ENCODE peak calls at places on chromosomes 4 and X, in four cellular contexts. One of them, this sample, is unnamed.

GRCh38 chrX:109533631-109534030 is 3.0 kb upstream of the NXT2 start:
- DNase-seq in H9: no peak
- DNase-seq in IMR-90: peak; percentile 1
- DNase-seq in H1: no peak
- DNase-seq in this sample: no peak

GRCh38 chr4:8556341-8557150 is 23.6 kb upstream of the GPR78 start:
- DNase-seq in H9: no peak
- DNase-seq in IMR-90: no peak
- DNase-seq in H1: no peak
- DNase-seq in this sample: no peak

GRCh38 chr4:139655116-139655515 is 10.5 kb upstream of the MGST2 start:
- DNase-seq in H9: no peak
- DNase-seq in IMR-90: peak; percentile 48
- DNase-seq in H1: no peak
- DNase-seq in this sample: peak; percentile 58

GRCh38 chrX:143988356-143988755 is 104.5 kb downstream of the UBE2NL start:
- DNase-seq in H9: no peak
- DNase-seq in IMR-90: no peak
- DNase-seq in H1: no peak
- DNase-seq in this sample: no peak

GRCh38 chr4:165635261-165635838 is 237.7 kb upstream of the TLL1 start:
- DNase-seq in H9: no peak
- DNase-seq in IMR-90: no peak
- DNase-seq in H1: no peak
- DNase-seq in this sample: no peak

GRCh38 chr4:37586194-37586593 is 100.0 kb downstream of the RELL1 start:
- DNase-seq in H9: no peak
- DNase-seq in IMR-90: no peak
- DNase-seq in H1: no peak
- DNase-seq in this sample: no peak

GRCh38 chrX:68941385-68941952 is 112.6 kb downstream of the EFNB1 start:
- DNase-seq in H9: no peak
- DNase-seq in IMR-90: peak; percentile 15
- DNase-seq in H1: no peak
- DNase-seq in this sample: no peak

GRCh38 chr4:47010347-47011188 is 17.2 kb upstream of the GABRA4 start:
- DNase-seq in H9: no peak
- DNase-seq in IMR-90: no peak
- DNase-seq in H1: no peak
- DNase-seq in this sample: no peak

GRCh38 chrX:11899091-11899490 is 141.1 kb downstream of the MSL3 start:
- DNase-seq in H9: no peak
- DNase-seq in IMR-90: no peak
- DNase-seq in H1: no peak
- DNase-seq in this sample: peak; percentile 6

GRCh38 chr4:53705151-53705764 is 114.0 kb upstream of the LNX1 start:
- DNase-seq in H9: no peak
- DNase-seq in IMR-90: no peak
- DNase-seq in H1: no peak
- DNase-seq in this sample: no peak

GRCh38 chr4:159308571-159309340 is 205.9 kb downstream of the RAPGEF2 start:
- DNase-seq in H9: no peak
- DNase-seq in IMR-90: peak; percentile 62
- DNase-seq in H1: no peak
- DNase-seq in this sample: peak; percentile 27

GRCh38 chrX:100410083-100410590 is at the start of gene PCDH19:
- DNase-seq in H9: peak; percentile 86
- DNase-seq in IMR-90: peak; percentile 17
- DNase-seq in H1: no peak
- DNase-seq in this sample: peak; percentile 43

GRCh38 chr4:60579335-60579734 is 620.8 kb upstream of the ADGRL3 start:
- DNase-seq in H9: no peak
- DNase-seq in IMR-90: peak; percentile 40
- DNase-seq in H1: no peak
- DNase-seq in this sample: no peak

GRCh38 chr4:117156806-117157205 is 71.4 kb upstream of the TRAM1L1 start:
- DNase-seq in H9: no peak
- DNase-seq in IMR-90: no peak
- DNase-seq in H1: no peak
- DNase-seq in this sample: no peak

GRCh38 chr4:4869731-4870483 is 10.4 kb downstream of the MSX1 start:
- DNase-seq in H9: peak; percentile 73
- DNase-seq in IMR-90: no peak
- DNase-seq in H1: no peak
- DNase-seq in this sample: no peak

GRCh38 chr4:2812985-2813384 is 20.1 kb downstream of the SH3BP2 start:
- DNase-seq in H9: no peak
- DNase-seq in IMR-90: no peak
- DNase-seq in H1: no peak
- DNase-seq in this sample: no peak

DNA sequence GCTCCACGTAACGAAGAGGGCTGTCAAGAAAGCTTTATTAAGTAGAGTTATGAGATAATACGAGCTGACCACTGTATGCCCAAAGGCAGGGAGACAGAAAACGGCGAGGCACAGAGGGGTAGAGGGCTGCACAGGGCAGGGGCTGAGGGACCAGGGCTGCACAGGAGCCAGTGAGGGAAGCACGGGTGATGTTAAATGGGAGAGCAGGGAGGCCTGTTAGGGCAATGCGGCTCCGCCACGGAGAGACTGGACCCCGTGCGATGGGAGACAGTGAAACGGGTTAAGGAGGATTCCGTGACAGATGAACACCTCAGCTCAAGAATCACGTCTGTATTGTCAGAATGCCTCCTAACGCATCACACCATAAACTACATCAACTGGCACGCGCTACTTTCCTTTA is 25.1 kb downstream of the FAT1 start:
- DNase-seq in H9: no peak
- DNase-seq in IMR-90: no peak
- DNase-seq in H1: no peak
- DNase-seq in this sample: no peak
- H3K14ac ChIP-seq in H9: no peak overlapping the region
- H3K14ac ChIP-seq in IMR-90: no peak overlapping the region
- H3K14ac ChIP-seq in H1: no peak overlapping the region
- H3K14ac ChIP-seq in this sample: no peak overlapping the region

DNA sequence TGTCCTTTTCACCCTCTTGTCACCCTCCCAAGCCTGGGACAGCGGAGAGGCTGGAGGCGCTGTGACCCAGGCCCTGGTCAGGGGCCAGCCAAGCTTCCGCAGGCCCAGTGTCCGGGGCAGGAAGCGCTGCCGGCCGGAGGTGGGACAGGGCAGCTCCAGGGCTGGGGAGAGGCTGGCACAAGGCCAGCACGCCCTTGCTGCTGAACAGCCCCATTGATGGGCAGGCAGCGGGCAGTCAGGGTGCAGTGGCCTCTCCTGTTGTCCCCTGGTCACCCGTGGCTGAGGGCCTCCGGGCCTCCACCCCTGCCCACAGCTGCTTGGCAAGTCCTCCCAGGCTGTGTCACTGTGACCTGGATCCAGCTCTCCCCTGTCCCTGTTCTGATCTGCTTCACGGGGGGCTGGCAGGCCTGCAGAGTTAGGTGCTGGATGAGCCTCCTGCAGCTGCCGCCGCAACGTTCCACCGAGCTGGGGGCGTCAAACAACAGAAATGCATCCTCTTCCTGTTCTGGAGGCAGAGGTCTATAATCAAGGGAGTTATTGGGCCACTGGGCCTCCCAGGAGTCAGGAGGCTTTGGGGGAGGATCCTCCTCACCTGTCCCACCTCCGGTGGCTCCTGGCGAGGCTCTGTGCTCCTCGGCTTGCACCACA is 107.9 kb downstream of the PSAPL1 start:
- DNase-seq in H9: no peak
- DNase-seq in IMR-90: no peak
- DNase-seq in H1: no peak
- DNase-seq in this sample: no peak
- H3K14ac ChIP-seq in H9: no peak overlapping the region
- H3K14ac ChIP-seq in IMR-90: no peak overlapping the region
- H3K14ac ChIP-seq in H1: no peak overlapping the region
- H3K14ac ChIP-seq in this sample: no peak overlapping the region

GRCh38 chr4:108619372-108620100 is 840 bp upstream of the RPL34 start:
- DNase-seq in H9: no peak
- DNase-seq in IMR-90: no peak
- DNase-seq in H1: no peak
- DNase-seq in this sample: no peak

GRCh38 chr4:108622022-108622421 is 1.6 kb downstream of the RPL34 start:
- DNase-seq in H9: no peak
- DNase-seq in IMR-90: no peak
- DNase-seq in H1: no peak
- DNase-seq in this sample: no peak

GRCh38 chr4:108622828-108623227 is 2.5 kb downstream of the RPL34 start:
- DNase-seq in H9: no peak
- DNase-seq in IMR-90: no peak
- DNase-seq in H1: no peak
- DNase-seq in this sample: no peak

GRCh38 chr4:108620101-108620932 is at the start of gene RPL34:
- DNase-seq in H9: peak; percentile 96
- DNase-seq in IMR-90: peak; percentile 99
- DNase-seq in H1: peak; percentile 77
- DNase-seq in this sample: peak; percentile 99

GRCh38 chr4:108620933-108621905 is 843 bp downstream of the RPL34 start:
- DNase-seq in H9: no peak
- DNase-seq in IMR-90: peak; percentile 21
- DNase-seq in H1: no peak
- DNase-seq in this sample: peak; percentile 24
- H3K14ac ChIP-seq in H9: peak overlapping the region; percentile 90
- H3K14ac ChIP-seq in IMR-90: peak overlapping the region; percentile 94
- H3K14ac ChIP-seq in H1: peak overlapping the region; percentile 31
- H3K14ac ChIP-seq in this sample: peak overlapping the region; percentile 89

GRCh38 chrX:71627588-71628404 is 9.5 kb upstream of the CXCR3 start:
- DNase-seq in H9: no peak
- DNase-seq in IMR-90: no peak
- DNase-seq in H1: no peak
- DNase-seq in this sample: no peak
- H3K14ac ChIP-seq in H9: no peak overlapping the region
- H3K14ac ChIP-seq in IMR-90: no peak overlapping the region
- H3K14ac ChIP-seq in H1: no peak overlapping the region
- H3K14ac ChIP-seq in this sample: no peak overlapping the region

GRCh38 chr4:184174571-184175488 is 42.8 kb downstream of the ENPP6 start:
- DNase-seq in H9: no peak
- DNase-seq in IMR-90: no peak
- DNase-seq in H1: no peak
- DNase-seq in this sample: no peak

DNA sequence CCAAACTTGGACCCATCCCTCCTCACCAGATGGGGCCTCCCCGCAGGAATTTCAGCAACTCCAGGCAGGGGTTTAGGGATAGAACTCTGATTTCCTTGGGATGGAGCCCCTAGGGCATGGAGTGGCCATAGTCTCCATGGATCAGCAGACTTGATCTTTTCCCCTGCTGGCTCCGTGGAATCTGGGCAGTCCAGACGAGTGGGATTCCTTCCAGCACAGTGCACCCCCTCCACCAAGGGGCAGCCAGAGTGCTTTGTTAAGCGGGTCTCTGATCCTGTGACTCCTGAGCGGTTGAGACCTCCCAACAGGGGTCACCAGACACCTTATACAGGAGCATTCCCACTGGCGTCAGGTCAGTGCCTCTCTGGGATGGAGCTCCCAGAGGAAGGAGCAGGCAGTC is 40.4 kb downstream of the ENPP6 start:
- DNase-seq in H9: no peak
- DNase-seq in IMR-90: no peak
- DNase-seq in H1: no peak
- DNase-seq in this sample: no peak
- H3K14ac ChIP-seq in H9: no peak overlapping the region
- H3K14ac ChIP-seq in IMR-90: no peak overlapping the region
- H3K14ac ChIP-seq in H1: no peak overlapping the region
- H3K14ac ChIP-seq in this sample: no peak overlapping the region

DNA sequence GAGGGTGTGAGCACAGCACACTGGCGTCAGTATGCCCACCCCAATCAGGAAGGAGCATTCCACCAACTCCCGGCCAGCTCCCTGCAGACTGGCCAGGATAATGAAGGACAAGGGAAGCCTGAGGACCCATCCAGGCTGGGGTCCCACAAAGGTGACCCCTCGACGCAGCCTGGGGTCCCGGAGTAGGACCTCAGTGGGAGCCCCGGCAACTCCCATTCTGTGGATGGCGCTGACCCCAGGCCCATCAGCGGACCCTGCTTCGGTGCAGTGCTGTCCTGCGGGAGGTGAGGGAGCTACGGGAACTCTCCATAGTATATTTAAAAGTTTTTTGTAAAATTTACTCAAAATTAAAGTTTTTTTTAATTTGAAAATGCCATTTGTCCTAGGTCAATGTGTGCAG is 137.7 kb upstream of the NKX1-1 start:
- DNase-seq in H9: no peak
- DNase-seq in IMR-90: no peak
- DNase-seq in H1: no peak
- DNase-seq in this sample: no peak
- H3K14ac ChIP-seq in H9: peak overlapping the region; percentile 43
- H3K14ac ChIP-seq in IMR-90: no peak overlapping the region
- H3K14ac ChIP-seq in H1: no peak overlapping the region
- H3K14ac ChIP-seq in this sample: no peak overlapping the region

DNA sequence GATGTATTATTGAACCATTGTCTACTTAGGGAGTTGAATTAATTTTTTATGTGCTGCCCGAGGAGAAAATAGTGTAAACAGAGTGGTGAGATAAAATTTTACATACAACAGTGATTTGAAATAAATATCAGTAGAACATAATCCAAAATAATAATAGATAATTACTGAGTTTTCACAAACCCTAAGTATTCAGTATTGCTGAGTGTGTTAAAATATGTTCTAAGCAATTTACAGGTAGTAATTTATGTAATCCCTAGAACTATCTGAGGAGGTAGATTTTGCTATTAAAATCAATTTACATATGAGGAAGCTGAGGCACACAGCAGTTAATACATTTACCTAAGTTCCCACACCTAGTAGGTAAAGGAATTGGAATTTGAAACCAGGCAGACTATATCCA is 134.7 kb upstream of the FAT1 start:
- DNase-seq in H9: no peak
- DNase-seq in IMR-90: no peak
- DNase-seq in H1: no peak
- DNase-seq in this sample: no peak
- H3K14ac ChIP-seq in H9: no peak overlapping the region
- H3K14ac ChIP-seq in IMR-90: no peak overlapping the region
- H3K14ac ChIP-seq in H1: no peak overlapping the region
- H3K14ac ChIP-seq in this sample: no peak overlapping the region

GRCh38 chrX:14872355-14872754 is 514 bp downstream of the FANCB start:
- DNase-seq in H9: no peak
- DNase-seq in IMR-90: no peak
- DNase-seq in H1: no peak
- DNase-seq in this sample: no peak

GRCh38 chrX:14875624-14876023 is 2.4 kb downstream of the MOSPD2 start:
- DNase-seq in H9: no peak
- DNase-seq in IMR-90: no peak
- DNase-seq in H1: no peak
- DNase-seq in this sample: no peak

GRCh38 chrX:14871767-14872166 is 1.1 kb downstream of the FANCB start:
- DNase-seq in H9: no peak
- DNase-seq in IMR-90: no peak
- DNase-seq in H1: no peak
- DNase-seq in this sample: no peak

GRCh38 chrX:14873676-14874049 is 442 bp downstream of the MOSPD2 start:
- DNase-seq in H9: no peak
- DNase-seq in IMR-90: no peak
- DNase-seq in H1: no peak
- DNase-seq in this sample: no peak

GRCh38 chrX:14872851-14873675 is at the start of the genes FANCB and MOSPD2:
- DNase-seq in H9: peak; percentile 96
- DNase-seq in IMR-90: peak; percentile 91
- DNase-seq in H1: peak; percentile 79
- DNase-seq in this sample: peak; percentile 95
- H3K14ac ChIP-seq in H9: peak within 1 kb of the TSS; percentile 56
- H3K14ac ChIP-seq in IMR-90: peak within 1 kb of the TSS; percentile 92
- H3K14ac ChIP-seq in H1: no peak within 1 kb of the TSS
- H3K14ac ChIP-seq in this sample: no peak within 1 kb of the TSS